ENCODE peak calls at places on chromosome 18, in seven cellular contexts. One of them, this sample, is unnamed.

GRCh38 chr18:57984490-57985109 is 59.4 kb upstream of the NEDD4L start:
- DNase-seq in progenitor cell of endocrine pancreas: no peak
- DNase-seq in COLO829: no peak
- DNase-seq in mesenchymal stem cell: no peak
- DNase-seq in body of pancreas: no peak
- DNase-seq in T-cell: no peak
- DNase-seq in NCI-H1417: peak; percentile 81
- DNase-seq in this sample: no peak

GRCh38 chr18:79439201-79440023 is 43.7 kb downstream of the NFATC1 start:
- DNase-seq in progenitor cell of endocrine pancreas: no peak
- DNase-seq in COLO829: no peak
- DNase-seq in mesenchymal stem cell: no peak
- DNase-seq in body of pancreas: no peak
- DNase-seq in T-cell: peak; percentile 29
- DNase-seq in NCI-H1417: no peak
- DNase-seq in this sample: no peak

GRCh38 chr18:70462078-70462439 is 173.2 kb downstream of the SOCS6 start:
- DNase-seq in progenitor cell of endocrine pancreas: no peak
- DNase-seq in COLO829: no peak
- DNase-seq in mesenchymal stem cell: no peak
- DNase-seq in body of pancreas: no peak
- DNase-seq in T-cell: no peak
- DNase-seq in NCI-H1417: no peak
- DNase-seq in this sample: no peak

GRCh38 chr18:62834715-62835114 is 119.4 kb downstream of the PHLPP1 start:
- DNase-seq in progenitor cell of endocrine pancreas: no peak
- DNase-seq in COLO829: no peak
- DNase-seq in mesenchymal stem cell: no peak
- DNase-seq in body of pancreas: no peak
- DNase-seq in T-cell: no peak
- DNase-seq in NCI-H1417: no peak
- DNase-seq in this sample: no peak

GRCh38 chr18:26386002-26386401 is 159.8 kb downstream of the TAF4B start:
- DNase-seq in progenitor cell of endocrine pancreas: no peak
- DNase-seq in COLO829: peak; percentile 67
- DNase-seq in mesenchymal stem cell: peak; percentile 36
- DNase-seq in body of pancreas: no peak
- DNase-seq in T-cell: no peak
- DNase-seq in NCI-H1417: no peak
- DNase-seq in this sample: no peak

GRCh38 chr18:48882379-48882778 is 68.4 kb downstream of the SMAD7 start:
- DNase-seq in progenitor cell of endocrine pancreas: no peak
- DNase-seq in COLO829: no peak
- DNase-seq in mesenchymal stem cell: no peak
- DNase-seq in body of pancreas: no peak
- DNase-seq in T-cell: no peak
- DNase-seq in NCI-H1417: no peak
- DNase-seq in this sample: no peak

GRCh38 chr18:49784427-49785185 is 28.7 kb downstream of the ACAA2 start:
- DNase-seq in progenitor cell of endocrine pancreas: no peak
- DNase-seq in COLO829: no peak
- DNase-seq in mesenchymal stem cell: no peak
- DNase-seq in body of pancreas: no peak
- DNase-seq in T-cell: no peak
- DNase-seq in NCI-H1417: no peak
- DNase-seq in this sample: no peak

GRCh38 chr18:68724021-68724420 is 9.1 kb upstream of the TMX3 start:
- DNase-seq in progenitor cell of endocrine pancreas: no peak
- DNase-seq in COLO829: no peak
- DNase-seq in mesenchymal stem cell: no peak
- DNase-seq in body of pancreas: no peak
- DNase-seq in T-cell: no peak
- DNase-seq in NCI-H1417: no peak
- DNase-seq in this sample: no peak

GRCh38 chr18:9914334-9914583 is 443 bp downstream of the VAPA start:
- DNase-seq in progenitor cell of endocrine pancreas: no peak
- DNase-seq in COLO829: no peak
- DNase-seq in mesenchymal stem cell: no peak
- DNase-seq in body of pancreas: no peak
- DNase-seq in T-cell: no peak
- DNase-seq in NCI-H1417: peak; percentile 89
- DNase-seq in this sample: no peak

GRCh38 chr18:8140841-8141501 is 468.3 kb upstream of the RAB12 start:
- DNase-seq in progenitor cell of endocrine pancreas: no peak
- DNase-seq in COLO829: no peak
- DNase-seq in mesenchymal stem cell: peak; percentile 82
- DNase-seq in body of pancreas: no peak
- DNase-seq in T-cell: no peak
- DNase-seq in NCI-H1417: no peak
- DNase-seq in this sample: no peak

GRCh38 chr18:30271716-30272115 is 770.8 kb downstream of the DSC3 start:
- DNase-seq in progenitor cell of endocrine pancreas: no peak
- DNase-seq in COLO829: no peak
- DNase-seq in mesenchymal stem cell: no peak
- DNase-seq in body of pancreas: no peak
- DNase-seq in T-cell: no peak
- DNase-seq in NCI-H1417: no peak
- DNase-seq in this sample: no peak

GRCh38 chr18:8808001-8808400 is 102.6 kb downstream of the MTCL1 start:
- DNase-seq in progenitor cell of endocrine pancreas: no peak
- DNase-seq in COLO829: no peak
- DNase-seq in mesenchymal stem cell: peak; percentile 59
- DNase-seq in body of pancreas: no peak
- DNase-seq in T-cell: no peak
- DNase-seq in NCI-H1417: no peak
- DNase-seq in this sample: peak; percentile 88

GRCh38 chr18:48674198-48674721 is 135.4 kb downstream of the CTIF start:
- DNase-seq in progenitor cell of endocrine pancreas: no peak
- DNase-seq in COLO829: no peak
- DNase-seq in mesenchymal stem cell: no peak
- DNase-seq in body of pancreas: no peak
- DNase-seq in T-cell: no peak
- DNase-seq in NCI-H1417: no peak
- DNase-seq in this sample: no peak

GRCh38 chr18:40249390-40250080 is 1705.5 kb upstream of the PIK3C3 start:
- DNase-seq in progenitor cell of endocrine pancreas: no peak
- DNase-seq in COLO829: no peak
- DNase-seq in mesenchymal stem cell: peak; percentile 11
- DNase-seq in body of pancreas: no peak
- DNase-seq in T-cell: no peak
- DNase-seq in NCI-H1417: no peak
- DNase-seq in this sample: no peak

GRCh38 chr18:72847771-72848170 is 20.0 kb downstream of the NETO1 start:
- DNase-seq in progenitor cell of endocrine pancreas: no peak
- DNase-seq in COLO829: no peak
- DNase-seq in mesenchymal stem cell: no peak
- DNase-seq in body of pancreas: no peak
- DNase-seq in T-cell: no peak
- DNase-seq in NCI-H1417: no peak
- DNase-seq in this sample: no peak

GRCh38 chr18:39205565-39205964 is 1640.0 kb upstream of the CELF4 start:
- DNase-seq in progenitor cell of endocrine pancreas: no peak
- DNase-seq in COLO829: no peak
- DNase-seq in mesenchymal stem cell: peak; percentile 5
- DNase-seq in body of pancreas: no peak
- DNase-seq in T-cell: no peak
- DNase-seq in NCI-H1417: no peak
- DNase-seq in this sample: no peak

GRCh38 chr18:11850821-11851155 is 425 bp upstream of the CHMP1B start:
- DNase-seq in progenitor cell of endocrine pancreas: no peak
- DNase-seq in COLO829: peak; percentile 17
- DNase-seq in mesenchymal stem cell: peak; percentile 88
- DNase-seq in body of pancreas: no peak
- DNase-seq in T-cell: no peak
- DNase-seq in NCI-H1417: no peak
- DNase-seq in this sample: peak; percentile 54

GRCh38 chr18:8661754-8662573 is 43.4 kb upstream of the MTCL1 start:
- DNase-seq in progenitor cell of endocrine pancreas: no peak
- DNase-seq in COLO829: no peak
- DNase-seq in mesenchymal stem cell: peak; percentile 48
- DNase-seq in body of pancreas: peak; percentile 29
- DNase-seq in T-cell: no peak
- DNase-seq in NCI-H1417: peak; percentile 96
- DNase-seq in this sample: peak; percentile 25

GRCh38 chr18:72868666-72869661 is 1.2 kb upstream of the NETO1 start:
- DNase-seq in progenitor cell of endocrine pancreas: peak; percentile 24
- DNase-seq in COLO829: no peak
- DNase-seq in mesenchymal stem cell: peak; percentile 9
- DNase-seq in body of pancreas: no peak
- DNase-seq in T-cell: no peak
- DNase-seq in NCI-H1417: peak; percentile 67
- DNase-seq in this sample: no peak

GRCh38 chr18:34971313-34971712 is 69.9 kb upstream of the MAPRE2 start:
- DNase-seq in progenitor cell of endocrine pancreas: no peak
- DNase-seq in COLO829: no peak
- DNase-seq in mesenchymal stem cell: peak; percentile 70
- DNase-seq in body of pancreas: no peak
- DNase-seq in T-cell: no peak
- DNase-seq in NCI-H1417: no peak
- DNase-seq in this sample: no peak

GRCh38 chr18:79507076-79507545 is 111.4 kb downstream of the NFATC1 start:
- DNase-seq in progenitor cell of endocrine pancreas: no peak
- DNase-seq in COLO829: no peak
- DNase-seq in mesenchymal stem cell: no peak
- DNase-seq in body of pancreas: peak; percentile 42
- DNase-seq in T-cell: peak; percentile 34
- DNase-seq in NCI-H1417: peak; percentile 43
- DNase-seq in this sample: no peak

GRCh38 chr18:79935098-79935480 is 16.4 kb downstream of the SLC66A2 start:
- DNase-seq in progenitor cell of endocrine pancreas: no peak
- DNase-seq in COLO829: no peak
- DNase-seq in mesenchymal stem cell: no peak
- DNase-seq in body of pancreas: no peak
- DNase-seq in T-cell: no peak
- DNase-seq in NCI-H1417: no peak
- DNase-seq in this sample: no peak

GRCh38 chr18:52541056-52541455 is 201.1 kb downstream of the DCC start:
- DNase-seq in progenitor cell of endocrine pancreas: no peak
- DNase-seq in COLO829: no peak
- DNase-seq in mesenchymal stem cell: no peak
- DNase-seq in body of pancreas: no peak
- DNase-seq in T-cell: no peak
- DNase-seq in NCI-H1417: no peak
- DNase-seq in this sample: no peak

GRCh38 chr18:67135981-67136380 is 380.5 kb downstream of the DSEL start:
- DNase-seq in progenitor cell of endocrine pancreas: no peak
- DNase-seq in COLO829: no peak
- DNase-seq in mesenchymal stem cell: peak; percentile 4
- DNase-seq in body of pancreas: no peak
- DNase-seq in T-cell: no peak
- DNase-seq in NCI-H1417: peak; percentile 19
- DNase-seq in this sample: no peak

GRCh38 chr18:30487962-30488361 is 554.6 kb downstream of the DSC3 start:
- DNase-seq in progenitor cell of endocrine pancreas: no peak
- DNase-seq in COLO829: no peak
- DNase-seq in mesenchymal stem cell: no peak
- DNase-seq in body of pancreas: no peak
- DNase-seq in T-cell: no peak
- DNase-seq in NCI-H1417: no peak
- DNase-seq in this sample: no peak

GRCh38 chr18:12254137-12254819 is at the start of gene CIDEA:
- DNase-seq in progenitor cell of endocrine pancreas: peak; percentile 34
- DNase-seq in COLO829: no peak
- DNase-seq in mesenchymal stem cell: peak; percentile 35
- DNase-seq in body of pancreas: no peak
- DNase-seq in T-cell: no peak
- DNase-seq in NCI-H1417: peak; percentile 31
- DNase-seq in this sample: no peak

GRCh38 chr18:10051877-10052631 is 138.2 kb downstream of the VAPA start:
- DNase-seq in progenitor cell of endocrine pancreas: no peak
- DNase-seq in COLO829: peak; percentile 66
- DNase-seq in mesenchymal stem cell: peak; percentile 84
- DNase-seq in body of pancreas: no peak
- DNase-seq in T-cell: no peak
- DNase-seq in NCI-H1417: no peak
- DNase-seq in this sample: no peak

GRCh38 chr18:70172225-70172624 is 33.3 kb downstream of the RTTN start:
- DNase-seq in progenitor cell of endocrine pancreas: no peak
- DNase-seq in COLO829: no peak
- DNase-seq in mesenchymal stem cell: peak; percentile 22
- DNase-seq in body of pancreas: no peak
- DNase-seq in T-cell: no peak
- DNase-seq in NCI-H1417: no peak
- DNase-seq in this sample: no peak

GRCh38 chr18:49754866-49755265 is 58.5 kb downstream of the ACAA2 start:
- DNase-seq in progenitor cell of endocrine pancreas: no peak
- DNase-seq in COLO829: no peak
- DNase-seq in mesenchymal stem cell: no peak
- DNase-seq in body of pancreas: no peak
- DNase-seq in T-cell: no peak
- DNase-seq in NCI-H1417: no peak
- DNase-seq in this sample: no peak

GRCh38 chr18:76960528-76961035 is 138.2 kb downstream of the ZNF236 start:
- DNase-seq in progenitor cell of endocrine pancreas: no peak
- DNase-seq in COLO829: no peak
- DNase-seq in mesenchymal stem cell: no peak
- DNase-seq in body of pancreas: no peak
- DNase-seq in T-cell: no peak
- DNase-seq in NCI-H1417: no peak
- DNase-seq in this sample: no peak

GRCh38 chr18:57586243-57587049 is at the start of gene FECH:
- DNase-seq in progenitor cell of endocrine pancreas: peak; percentile 51
- DNase-seq in COLO829: peak; percentile 36
- DNase-seq in mesenchymal stem cell: peak; percentile 67
- DNase-seq in body of pancreas: peak; percentile 85
- DNase-seq in T-cell: peak; percentile 60
- DNase-seq in NCI-H1417: peak; percentile 94
- DNase-seq in this sample: peak; percentile 25